ENCODE peak calls at places on chromosome 11, in seven cellular contexts. F is mesenchymal stem cell, V is Peyer's patch, S is suprapubic skin, D is GM23248, E is spleen, G is left ventricle myocardium inferior. H is an unnamed sample.

GRCh38 chr11:65489061-65489705 is 9.7 kb upstream of the MALAT1 start:
- DNase-seq in D (peak; percentile 92), V (peak; percentile 60), G (peak; percentile 73), F (peak; percentile 98), S (peak; percentile 79), E (no peak), H (peak; percentile 97)

GRCh38 chr11:112784323-112785073 is 176.7 kb upstream of the NCAM1 start:
- DNase-seq in D (peak; percentile 40), V (no peak), F (peak; percentile 2), S (no peak), E (no peak), G (peak; percentile 79), H (no peak)

GRCh38 chr11:2213384-2213842 is 41.8 kb upstream of the TH start:
- DNase-seq in S (no peak), F (no peak), V (peak; percentile 62), E (peak; percentile 73), D (no peak), G (peak; percentile 15), H (no peak)

GRCh38 chr11:3139481-3140290 is 25.4 kb downstream of the OSBPL5 start:
- DNase-seq in E (peak; percentile 72), G (peak; percentile 12), V (no peak), D (no peak), S (no peak), F (no peak), H (no peak)

GRCh38 chr11:119470316-119471266 is 47.6 kb upstream of the THY1 start:
- DNase-seq in G (no peak), F (peak; percentile 46), S (no peak), E (no peak), V (no peak), D (peak; percentile 98), H (no peak)

GRCh38 chr11:26578998-26579635 is 7.1 kb upstream of the MUC15 start:
- DNase-seq in F (peak; percentile 16), S (no peak), E (no peak), D (peak; percentile 65), V (no peak), G (no peak), H (no peak)

GRCh38 chr11:34427171-34427805 is 11.4 kb upstream of the CAT start:
- DNase-seq in V (no peak), G (no peak), E (no peak), F (peak; percentile 13), D (peak; percentile 97), S (no peak), H (peak; percentile 52)

GRCh38 chr11:68214173-68215086 is 1.3 kb upstream of the KMT5B start:
- DNase-seq in E (peak; percentile 89), G (no peak), S (peak; percentile 79), D (peak; percentile 48), V (no peak), F (no peak), H (peak; percentile 59)

GRCh38 chr11:73916435-73916834 is 34.4 kb upstream of the DNAJB13 start:
- DNase-seq in V (peak; percentile 60), D (peak; percentile 63), E (no peak), G (no peak), S (no peak), F (no peak), H (no peak)

GRCh38 chr11:73921180-73921579 is 29.6 kb upstream of the DNAJB13 start:
- DNase-seq in D (no peak), E (no peak), S (no peak), F (no peak), V (no peak), G (no peak), H (no peak)
- H3K36me3 ChIP-seq in D (peaks cover 21% of the 10 kb centered on the region), E (peaks cover 83% of the 10 kb centered on the region), S (peaks cover 82% of the 10 kb centered on the region), F (peaks cover 62% of the 10 kb centered on the region), V (no peaks in the 10 kb centered on the region), G (peaks cover 92% of the 10 kb centered on the region), H (peaks cover 2% of the 10 kb centered on the region)

DNA sequence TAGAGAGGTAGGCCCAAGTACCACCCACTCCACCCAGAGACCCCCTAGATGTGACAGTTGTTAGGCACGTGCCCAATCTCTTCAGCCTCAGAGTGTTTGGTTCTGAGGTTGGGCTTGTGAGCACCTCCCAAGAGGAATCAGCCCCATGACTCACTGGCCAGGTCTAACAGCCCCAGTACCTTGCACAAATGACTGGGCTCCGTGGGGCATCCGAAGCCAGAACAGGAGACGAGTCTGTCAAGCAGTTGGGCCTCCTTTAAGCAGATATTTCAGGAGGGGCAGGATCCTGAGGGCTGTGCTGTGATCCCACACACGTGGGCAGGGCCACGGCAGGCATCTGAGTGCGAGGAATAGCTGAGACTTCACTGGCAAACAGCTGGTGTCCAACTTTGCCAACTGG is 29.1 kb upstream of the FGF19 start:
- DNase-seq in D (no peak), G (no peak), V (no peak), E (no peak), F (no peak), S (no peak), H (no peak)
- H3K27me3 ChIP-seq in D (peaks cover 8% of the 10 kb centered on the region), G (peaks cover 51% of the 10 kb centered on the region), V (no peaks in the 10 kb centered on the region), E (peaks cover 55% of the 10 kb centered on the region), F (peaks cover 39% of the 10 kb centered on the region), S (peaks cover 49% of the 10 kb centered on the region), H (no peaks in the 10 kb centered on the region)

GRCh38 chr11:61787928-61788491 is 4.4 kb downstream of the TMEM258 start:
- DNase-seq in G (no peak), D (peak; percentile 61), S (no peak), V (peak; percentile 60), F (peak; percentile 74), E (no peak), H (peak; percentile 77)
- H3K36me3 ChIP-seq in G (peaks cover 55% of the 10 kb centered on the region), D (peaks cover 12% of the 10 kb centered on the region), S (peaks cover 71% of the 10 kb centered on the region), V (no peaks in the 10 kb centered on the region), F (peaks cover 62% of the 10 kb centered on the region), E (peaks cover 62% of the 10 kb centered on the region), H (peaks cover 10% of the 10 kb centered on the region)

GRCh38 chr11:69908511-69909220 is 89.5 kb upstream of the FGF3 start:
- DNase-seq in G (peak; percentile 2), F (no peak), D (no peak), E (peak; percentile 40), S (no peak), V (no peak), H (no peak)
- H3K27me3 ChIP-seq in G (peaks cover 58% of the 10 kb centered on the region), F (peaks cover 78% of the 10 kb centered on the region), D (peaks cover 16% of the 10 kb centered on the region), E (peaks cover 100% of the 10 kb centered on the region), S (peaks cover 35% of the 10 kb centered on the region), V (no peaks in the 10 kb centered on the region), H (no peaks in the 10 kb centered on the region)

DNA sequence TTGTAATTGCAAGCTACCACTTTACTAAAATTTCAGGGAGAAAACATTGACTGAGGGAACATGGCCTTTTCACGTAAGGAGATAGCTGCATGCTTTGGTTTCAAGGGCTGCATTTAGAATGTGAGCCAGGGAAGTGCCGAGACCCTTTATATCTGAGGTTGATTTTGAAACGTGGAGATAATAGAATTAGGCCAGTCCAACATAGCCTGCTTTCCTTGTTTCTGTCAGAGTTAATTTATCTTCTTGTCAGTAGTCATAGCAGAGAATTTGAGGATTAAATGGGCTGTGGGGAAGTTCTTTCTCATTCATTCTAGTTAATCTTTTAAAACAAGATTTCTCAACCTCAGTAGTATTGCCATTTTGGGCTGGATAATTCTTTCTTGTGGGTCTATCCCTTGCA is 12.2 kb downstream of the ALKBH3 start:
- DNase-seq in V (no peak), D (no peak), F (no peak), G (no peak), S (no peak), E (no peak), H (no peak)
- H3K36me3 ChIP-seq in V (no peaks in the 10 kb centered on the region), D (peaks cover 27% of the 10 kb centered on the region), F (peaks cover 89% of the 10 kb centered on the region), G (peaks cover 87% of the 10 kb centered on the region), S (peaks cover 88% of the 10 kb centered on the region), E (peaks cover 90% of the 10 kb centered on the region), H (no peaks in the 10 kb centered on the region)